ENCODE peak calls at places on chromosome 11, in four cellular contexts. L is fibroblast of pulmonary artery; M is activated effector memory CD4-positive, alpha-beta T cell treated with anti-CD3 and anti-CD28 coated beads, Interleukin-2, amount 50 U/mL, for 16 hours; W is stimulated activated CD4-positive, alpha-beta T cell treated with anti-CD3 and anti-CD28 coated beads, Interleukin-2, amount 100 ng/mL, for 48 hours. U is an unnamed sample.

GRCh38 chr11:92528051-92528450 is 303.4 kb downstream of the FAT3 start:
- DNase-seq in L (peak), W (no peak), M (no peak), U (no peak)

GRCh38 chr11:69135420-69136363 is 20.0 kb upstream of the SMIM38 start:
- DNase-seq in W (no peak), L (no peak), M (no peak), U (no peak)

GRCh38 chr11:78860720-78861422 is 286.2 kb upstream of the NARS2 start:
- DNase-seq in L (peak), W (no peak), M (no peak), U (peak)

GRCh38 chr11:111878385-111878765 is 590 bp downstream of the FDXACB1 start:
- DNase-seq in M (no peak), W (no peak), L (peak), U (no peak)

GRCh38 chr11:62012451-62013265 is 45.2 kb upstream of the FTH1 start:
- DNase-seq in L (peak), M (no peak), W (no peak), U (no peak)

GRCh38 chr11:9180784-9181183 is 84.4 kb downstream of the DENND5A start:
- DNase-seq in W (no peak), L (peak), M (no peak), U (no peak)

GRCh38 chr11:92380882-92381281 is 156.3 kb downstream of the FAT3 start:
- DNase-seq in L (peak), W (no peak), M (no peak), U (no peak)

GRCh38 chr11:74731301-74732094 is at the start of gene CHRDL2:
- DNase-seq in L (peak), M (no peak), W (no peak), U (peak)

GRCh38 chr11:111976119-111976518 is 39.0 kb downstream of the DIXDC1 start:
- DNase-seq in M (no peak), W (no peak), L (no peak), U (no peak)

GRCh38 chr11:108142304-108142703 is 20.9 kb downstream of the ACAT1 start:
- DNase-seq in L (no peak), M (no peak), W (no peak), U (no peak)

GRCh38 chr11:115080923-115081322 is 402.6 kb downstream of the NXPE2 start:
- DNase-seq in M (no peak), W (no peak), L (no peak), U (no peak)

GRCh38 chr11:119796363-119797060 is 67.5 kb upstream of the NECTIN1 start:
- DNase-seq in L (no peak), M (no peak), W (no peak), U (no peak)

GRCh38 chr11:44777537-44778199 is 50.9 kb downstream of the TSPAN18 start:
- DNase-seq in L (no peak), M (no peak), W (no peak), U (no peak)

GRCh38 chr11:19546325-19546724 is 166.3 kb upstream of the NAV2 start:
- DNase-seq in W (no peak), M (no peak), L (peak), U (no peak)

GRCh38 chr11:70468256-70469230 is 70.2 kb downstream of the CTTN start:
- DNase-seq in L (no peak), W (no peak), M (no peak), U (no peak)

GRCh38 chr11:96185220-96185768 is 157.7 kb downstream of the MAML2 start:
- DNase-seq in L (no peak), M (no peak), W (no peak), U (no peak)

GRCh38 chr11:74057251-74058151 is 48.6 kb upstream of the UCP3 start:
- DNase-seq in W (no peak), L (peak), M (no peak), U (no peak)

GRCh38 chr11:121762820-121763219 is 310.1 kb upstream of the SORL1-AS1 start:
- DNase-seq in L (peak), W (no peak), M (no peak), U (no peak)

GRCh38 chr11:46389450-46390330 is 1.9 kb downstream of the CHRM4 start:
- DNase-seq in M (peak), L (peak), W (peak), U (peak)

GRCh38 chr11:61131186-61131585 is 28.9 kb downstream of the CD5 start:
- DNase-seq in W (no peak), M (no peak), L (no peak), U (no peak)

GRCh38 chr11:123770712-123771111 is 16.4 kb upstream of the OR6X1 start:
- DNase-seq in W (no peak), L (no peak), M (no peak), U (no peak)

GRCh38 chr11:102070766-102071165 is 23.5 kb downstream of the CFAP300 start:
- DNase-seq in L (no peak), M (no peak), W (no peak), U (no peak)

GRCh38 chr11:12756101-12756500 is 81.9 kb downstream of the TEAD1 start:
- DNase-seq in W (no peak), L (no peak), M (no peak), U (no peak)

GRCh38 chr11:126431401-126432064 is 76.0 kb downstream of the ST3GAL4 start:
- DNase-seq in L (peak), W (no peak), M (no peak), U (peak)

GRCh38 chr11:65489706-65490310 is 9.0 kb upstream of the MALAT1 start:
- DNase-seq in L (peak), M (peak), W (no peak), U (peak)

GRCh38 chr11:121082670-121083069 is 18.4 kb upstream of the TECTA start:
- DNase-seq in M (no peak), W (no peak), L (peak), U (no peak)

GRCh38 chr11:73538381-73538872 is 59.5 kb downstream of the FAM168A start:
- DNase-seq in W (no peak), M (no peak), L (peak), U (no peak)

GRCh38 chr11:129323896-129324522 is 51.6 kb upstream of the BARX2 start:
- DNase-seq in M (no peak), L (peak), W (no peak), U (peak)

GRCh38 chr11:69339916-69340565 is 46.1 kb downstream of the MYEOV start:
- DNase-seq in L (no peak), M (no peak), W (no peak), U (no peak)

GRCh38 chr11:93655581-93656255 is 5.8 kb upstream of the CEP295 start:
- DNase-seq in L (no peak), M (no peak), W (no peak), U (no peak)

GRCh38 chr11:73570415-73571114 is 27.3 kb downstream of the FAM168A start:
- DNase-seq in W (no peak), M (no peak), L (peak), U (no peak)

GRCh38 chr11:85040166-85040565 is 587.0 kb downstream of the DLG2 start:
- DNase-seq in L (no peak), M (no peak), W (no peak), U (no peak)

GRCh38 chr11:19728436-19728835 is 15.8 kb downstream of the NAV2 start:
- DNase-seq in M (no peak), W (no peak), L (no peak), U (no peak)

U was measured in heart right ventricle.